ENCODE peak calls at places on chromosomes 5 and 9, in eight cellular contexts. B, H, E, L, C, Y, T and D are unnamed samples.

GRCh38 chr5:1447772-1448361 is 2.6 kb upstream of the SLC6A3 start:
- DNase-seq in L (no peak), B (no peak), H (no peak), T (no peak), Y (no peak), C (no peak), E (no peak), D (no peak)

GRCh38 chr5:166441-167372 is 24.6 kb upstream of the LRRC14B start:
- DNase-seq in L (no peak), H (no peak), T (no peak), E (no peak), Y (no peak), C (no peak), B (no peak), D (no peak)

GRCh38 chr9:125233678-125234077 is 7.5 kb downstream of the HSPA5 start:
- DNase-seq in T (peak), C (no peak), B (peak), L (peak), Y (peak), E (peak), H (no peak), D (peak)

GRCh38 chr5:96331681-96332361 is 101.2 kb downstream of the PCSK1 start:
- DNase-seq in B (no peak), E (no peak), T (peak), Y (no peak), C (no peak), H (no peak), L (no peak), D (no peak)

GRCh38 chr5:87411586-87412416 is 929 bp downstream of the CCNH start:
- DNase-seq in L (peak), H (peak), C (peak), E (peak), B (peak), T (no peak), Y (peak), D (peak)

GRCh38 chr9:6055213-6055612 is 39.8 kb upstream of the RANBP6 start:
- DNase-seq in H (peak), C (peak), Y (peak), T (peak), L (peak), B (peak), E (peak), D (peak)

GRCh38 chr9:113702423-113702755 is 173.7 kb upstream of the ZNF618 start:
- DNase-seq in Y (no peak), C (no peak), L (no peak), H (no peak), B (no peak), T (no peak), E (no peak), D (no peak)

GRCh38 chr5:149435660-149436059 is 56.6 kb upstream of the IL17B start:
- DNase-seq in L (no peak), H (no peak), B (no peak), C (no peak), E (no peak), T (no peak), Y (no peak), D (no peak)

GRCh38 chr9:3879731-3880493 is 354.1 kb upstream of the RFX3 start:
- DNase-seq in T (no peak), C (no peak), Y (no peak), E (no peak), B (peak), H (no peak), L (no peak), D (no peak)

GRCh38 chr5:172171118-172171775 is 16.8 kb downstream of the STK10 start:
- DNase-seq in Y (no peak), L (no peak), E (no peak), H (no peak), C (peak), B (no peak), T (no peak), D (no peak)

GRCh38 chr5:116234681-116235080 is 149.9 kb downstream of the COMMD10 start:
- DNase-seq in B (no peak), C (no peak), Y (no peak), L (no peak), E (no peak), H (no peak), T (no peak), D (no peak)

GRCh38 chr9:122991370-122991830 is 42.1 kb upstream of the GPR21 start:
- DNase-seq in Y (peak), T (peak), L (peak), E (peak), H (peak), C (peak), B (peak), D (peak)

GRCh38 chr5:124402144-124402581 is 344.3 kb downstream of the ZNF608 start:
- DNase-seq in Y (peak), L (peak), H (no peak), E (peak), T (peak), C (no peak), B (peak), D (peak)

GRCh38 chr5:73454379-73455036 is 5.9 kb upstream of the FOXD1 start:
- DNase-seq in H (peak), E (peak), C (peak), B (peak), T (peak), Y (peak), L (peak), D (no peak)

GRCh38 chr5:150780816-150781221 is 2.3 kb downstream of the SMIM3 start:
- DNase-seq in E (peak), H (no peak), Y (no peak), B (peak), C (no peak), T (no peak), L (no peak), D (peak)

GRCh38 chr5:150778103-150778516 is 447 bp upstream of the SMIM3 start:
- DNase-seq in Y (no peak), B (no peak), T (no peak), E (peak), H (peak), L (peak), C (no peak), D (peak)

GRCh38 chr5:150778517-150779396 is at the start of gene SMIM3:
- DNase-seq in Y (peak), B (peak), C (peak), H (peak), L (peak), E (peak), T (peak), D (peak)

GRCh38 chr5:150780180-150780692 is 1.7 kb downstream of the SMIM3 start:
- DNase-seq in E (peak), H (no peak), B (peak), L (no peak), T (no peak), C (no peak), Y (no peak), D (peak)

DNA sequence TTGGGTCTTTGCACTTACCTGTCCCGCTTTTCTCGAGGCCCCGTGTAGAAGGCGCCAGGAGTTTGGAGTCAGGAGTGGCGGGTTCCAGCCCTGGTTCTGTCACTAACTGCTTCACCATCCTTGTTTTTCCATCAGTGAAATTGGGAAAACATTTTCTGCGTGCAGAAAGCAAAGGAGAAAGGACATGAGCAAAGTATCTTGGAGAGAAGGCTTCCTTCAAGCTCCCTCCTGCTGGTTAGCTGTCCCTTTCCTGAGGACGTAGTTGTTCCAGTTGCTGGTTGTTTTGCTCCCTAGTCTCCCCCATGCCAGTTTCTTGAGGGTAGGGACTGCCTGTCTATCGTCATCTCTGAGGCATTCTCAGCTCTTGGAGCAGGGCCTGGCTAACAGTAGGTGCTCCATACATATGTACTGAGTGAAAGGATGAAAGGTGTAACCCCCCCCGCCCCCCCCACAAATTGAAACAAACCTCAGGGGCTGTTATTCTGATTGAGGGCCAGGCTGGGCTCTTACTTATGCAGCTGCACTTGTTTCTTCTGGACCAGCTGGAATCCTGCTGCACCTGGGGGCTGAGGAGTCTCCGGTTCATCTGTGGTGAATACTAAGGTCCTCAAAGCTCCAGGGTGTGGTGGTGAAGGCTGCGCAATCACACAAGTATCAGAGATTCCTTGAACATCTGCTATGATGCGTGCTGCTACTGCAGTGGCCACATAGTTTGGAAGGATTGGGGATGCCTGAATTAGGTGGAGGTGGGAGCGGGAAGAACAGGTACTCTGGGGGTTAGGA is 1.0 kb downstream of the SMIM3 start:
- DNase-seq in Y (no peak), H (no peak), L (no peak), C (no peak), B (peak), E (peak), T (no peak), D (peak)
- H3K4me2 ChIP-seq in Y (peak), H (peak), L (no peak), C (peak), B (peak), E (peak), T (peak), D (peak)

DNA sequence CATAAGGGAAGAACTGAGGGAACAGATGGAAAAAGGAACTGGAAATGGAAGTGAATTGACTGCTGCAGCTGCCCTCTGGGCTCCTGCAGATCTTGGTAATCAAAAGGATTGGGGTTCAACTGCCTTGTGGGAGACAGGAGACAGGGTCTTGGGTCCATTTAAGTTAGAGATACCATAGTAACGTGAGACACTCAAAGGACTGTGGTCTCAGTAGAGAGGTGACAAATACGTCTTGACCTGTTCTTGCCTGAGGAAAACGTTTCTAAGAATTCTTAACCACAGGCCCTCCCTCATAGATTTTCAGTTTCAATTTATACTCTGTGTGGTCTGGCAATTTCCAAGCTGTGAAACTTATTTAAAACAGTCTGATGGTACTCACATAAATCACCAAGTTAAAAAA is 100.9 kb upstream of the DHFR start:
- DNase-seq in Y (no peak), C (peak), H (no peak), B (peak), T (no peak), L (no peak), E (no peak), D (peak)
- H3K4me3 ChIP-seq in Y (no peak), C (peak), H (no peak), B (no peak), T (no peak), L (no peak), E (no peak), D (no peak)

DNA sequence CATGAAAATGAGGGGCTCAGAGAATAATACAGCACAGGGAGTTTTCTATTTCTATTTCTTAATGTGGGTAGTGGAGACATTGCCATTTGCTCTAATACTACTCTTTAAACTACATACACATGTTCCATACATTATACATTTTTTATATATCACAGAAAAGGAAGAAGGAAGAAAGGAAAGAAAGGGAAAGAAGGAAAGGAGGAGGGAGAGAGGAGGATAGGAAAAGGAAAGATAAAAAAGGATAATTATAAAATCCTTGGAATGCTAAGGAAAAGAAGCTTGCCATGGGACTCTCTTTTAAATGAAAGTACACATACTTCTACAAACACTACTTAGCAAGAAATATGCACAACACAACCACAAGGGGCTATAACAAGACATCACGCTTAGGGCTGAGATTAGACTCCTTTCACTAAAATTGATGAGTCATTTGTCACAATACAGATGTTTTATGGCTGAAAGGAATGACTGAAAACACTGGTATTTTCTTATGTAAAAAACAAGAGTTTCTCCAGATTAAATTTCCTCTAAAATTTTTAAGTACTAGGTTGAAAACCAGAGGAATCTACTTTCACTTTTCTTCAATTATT is 219.8 kb downstream of the ARL15 start:
- DNase-seq in Y (no peak), B (peak), E (peak), H (peak), L (peak), C (no peak), T (no peak), D (peak)
- TF ChIP-seq CTCF in Y (no peak), B (peak), E (peak), H (no peak), L (peak), C (peak), T (no peak), D (peak)

DNA sequence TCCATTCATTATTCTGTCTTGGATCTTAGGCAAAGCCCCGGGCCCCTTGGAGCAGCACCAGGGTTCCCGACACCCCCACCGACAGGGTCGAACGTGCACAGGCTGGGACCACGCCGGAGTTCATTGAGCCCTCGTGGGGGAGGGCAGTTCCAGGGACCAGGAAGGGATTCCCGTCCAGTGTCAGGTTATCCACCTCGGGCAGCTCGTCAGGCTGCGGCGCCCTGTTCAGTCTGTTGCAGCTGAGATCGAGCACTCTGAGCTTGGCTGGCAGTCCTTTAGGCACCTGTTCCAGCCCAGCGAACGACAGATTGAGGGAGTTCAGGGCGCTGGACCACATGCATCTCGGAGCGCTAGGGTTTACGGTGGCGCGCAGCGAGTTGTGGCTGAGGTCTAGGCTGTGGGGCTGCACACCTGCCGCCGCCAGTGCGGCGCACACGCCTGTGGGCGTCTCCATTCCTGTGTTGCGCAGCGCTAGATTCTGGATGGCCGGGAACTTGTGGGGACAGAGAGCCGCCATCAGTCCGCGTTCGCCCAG is 1.1 kb downstream of the CD14 start:
- DNase-seq in L (no peak), T (no peak), Y (no peak), C (no peak), E (no peak), H (peak), B (no peak), D (no peak)
- H3K4me2 ChIP-seq in L (peak), T (no peak), Y (no peak), C (no peak), E (peak), H (peak), B (peak), D (peak)

GRCh38 chr5:74765201-74765600 is 1.7 kb downstream of the GFM2 start:
- DNase-seq in E (no peak), L (peak), B (peak), H (peak), T (peak), Y (no peak), C (peak), D (peak)
- H3K4me3 ChIP-seq in E (no peak), L (no peak), B (no peak), H (peak), T (peak), Y (no peak), C (no peak), D (no peak)

GRCh38 chr9:20042312-20042711 is 253.5 kb upstream of the SLC24A2 start:
- DNase-seq in T (no peak), C (no peak), E (no peak), L (no peak), H (no peak), B (no peak), Y (no peak), D (no peak)

GRCh38 chr9:20043035-20043434 is 254.2 kb upstream of the SLC24A2 start:
- DNase-seq in C (no peak), Y (no peak), E (no peak), H (no peak), T (no peak), L (no peak), B (no peak), D (no peak)

GRCh38 chr9:20043461-20043860 is 254.6 kb upstream of the SLC24A2 start:
- DNase-seq in Y (no peak), L (no peak), C (no peak), E (no peak), T (no peak), H (no peak), B (no peak), D (no peak)

GRCh38 chr9:20041717-20042116 is 252.9 kb upstream of the SLC24A2 start:
- DNase-seq in L (no peak), C (no peak), Y (peak), B (no peak), E (no peak), H (no peak), T (no peak), D (no peak)

GRCh38 chr9:20040991-20041606 is 252.3 kb upstream of the SLC24A2 start:
- DNase-seq in T (no peak), C (no peak), B (no peak), L (no peak), E (no peak), H (no peak), Y (no peak), D (no peak)
- TF ChIP-seq CTCF in T (no peak), C (no peak), B (no peak), L (no peak), E (no peak), H (no peak), Y (no peak), D (no peak)